ENCODE peak calls at places on chromosomes 11 and 22, in four cellular contexts. X is prostate gland, Q is iPS DF 6.9, R is PC-9. I is an unnamed sample. For H3K9me3 and H3K36me3, the result is how much of the 10 kb centered on the place peaks cover.

GRCh38 chr11:129935723-129936122 is 40.3 kb upstream of the NFRKB start:
- DNase-seq in Q (no peak), X (no peak), R (no peak), I (no peak)

GRCh38 chr11:103326070-103326794 is 217.0 kb downstream of the DYNC2H1 start:
- DNase-seq in R (peak), Q (peak), X (peak), I (peak)

GRCh38 chr11:64362339-64362738 is 3.4 kb downstream of the RPS6KA4 start:
- DNase-seq in R (no peak), X (no peak), Q (no peak), I (no peak)

GRCh38 chr11:45225277-45225676 is 60.9 kb downstream of the SYT13 start:
- DNase-seq in X (no peak), R (no peak), Q (no peak), I (no peak)

GRCh38 chr11:119426142-119426541 is 3.2 kb upstream of the THY1 start:
- DNase-seq in Q (no peak), X (no peak), R (no peak), I (no peak)

GRCh38 chr11:37504925-37505324 is 906.9 kb upstream of the RAG2 start:
- DNase-seq in X (no peak), R (peak), Q (no peak), I (peak)

GRCh38 chr11:36130401-36130800 is 158.8 kb downstream of the COMMD9 start:
- DNase-seq in R (no peak), Q (no peak), X (no peak), I (no peak)

GRCh38 chr11:66268953-66269906 is 791 bp downstream of the RAB1B start:
- DNase-seq in R (no peak), Q (no peak), X (no peak), I (peak)

GRCh38 chr11:104043678-104044239 is 7.3 kb downstream of the DDI1 start:
- DNase-seq in Q (no peak), X (no peak), R (no peak), I (no peak)

GRCh38 chr11:120335596-120335927 is 651 bp upstream of the ARHGEF12 start:
- DNase-seq in R (no peak), X (peak), Q (no peak), I (no peak)

GRCh38 chr11:126816655-126817054 is 183.9 kb downstream of the KIRREL3 start:
- DNase-seq in R (no peak), Q (no peak), X (no peak), I (no peak)

GRCh38 chr22:37176464-37177061 is 11.5 kb downstream of the C1QTNF6 start:
- DNase-seq in Q (no peak), X (peak), R (no peak), I (peak)

GRCh38 chr22:31229402-31230140 is 17.5 kb downstream of the LIMK2 start:
- DNase-seq in X (peak), R (no peak), Q (no peak), I (no peak)

GRCh38 chr11:47551086-47551485 is 1.8 kb downstream of the CELF1 start:
- DNase-seq in R (no peak), X (no peak), Q (no peak), I (no peak)

GRCh38 chr11:15227011-15227410 is 112.3 kb downstream of the INSC start:
- DNase-seq in R (no peak), Q (no peak), X (no peak), I (no peak)
- H3K4me3 ChIP-seq in R (no peak), Q (no peak), X (no peak), I (no peak)

GRCh38 chr22:26460202-26460601 is 23.4 kb downstream of the HPS4 start:
- DNase-seq in R (no peak), X (peak), Q (no peak), I (no peak)
- H3K9me3 ChIP-seq in R (under half), X (under half), Q (under half), I (under half)

GRCh38 chr11:60947666-60948065 is 4.3 kb downstream of the SLC15A3 start:
- DNase-seq in X (no peak), Q (no peak), R (no peak), I (no peak)

GRCh38 chr11:60948251-60948650 is 3.7 kb downstream of the SLC15A3 start:
- DNase-seq in Q (no peak), R (no peak), X (no peak), I (no peak)

GRCh38 chr11:60945295-60945667 is 6.7 kb downstream of the SLC15A3 start:
- DNase-seq in R (no peak), Q (no peak), X (no peak), I (no peak)

GRCh38 chr11:60944504-60945294 is 7.3 kb downstream of the SLC15A3 start:
- DNase-seq in R (no peak), X (no peak), Q (no peak), I (no peak)

DNA sequence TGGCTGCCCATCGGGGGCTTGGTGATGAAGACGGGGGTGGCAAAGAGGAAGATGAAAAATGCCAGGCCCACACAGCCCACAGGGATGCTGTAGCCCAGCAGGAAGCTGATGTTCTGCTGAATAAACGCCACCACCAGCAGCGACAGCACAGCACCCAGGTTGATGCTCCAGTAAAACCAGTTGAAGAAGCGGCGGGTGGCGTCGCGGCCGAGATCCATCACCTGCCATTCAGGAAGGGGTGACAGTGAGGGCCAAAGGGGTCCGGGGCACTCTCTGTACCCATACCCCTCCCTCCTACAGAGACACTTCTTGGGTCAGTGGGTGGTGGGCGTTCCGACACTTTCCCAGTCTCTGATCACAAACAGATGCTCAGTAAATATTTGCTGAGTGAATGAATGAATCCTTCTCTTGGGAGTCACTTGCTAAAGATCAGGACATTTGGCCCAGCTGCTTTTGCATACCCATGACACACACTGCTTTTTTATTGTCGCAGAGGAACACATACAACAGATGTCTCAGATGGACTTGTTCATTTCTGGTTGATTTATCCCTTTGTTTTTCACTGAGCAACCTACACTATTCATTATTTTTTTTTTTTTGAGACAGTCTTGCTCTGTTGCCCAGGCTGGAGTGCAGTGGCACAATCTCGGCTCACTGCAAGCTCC is 5.2 kb downstream of the SLC15A3 start:
- DNase-seq in X (no peak), R (no peak), Q (no peak), I (no peak)
- H3K36me3 ChIP-seq in X (under half), R (under half), Q (under half), I (under half)

DNA sequence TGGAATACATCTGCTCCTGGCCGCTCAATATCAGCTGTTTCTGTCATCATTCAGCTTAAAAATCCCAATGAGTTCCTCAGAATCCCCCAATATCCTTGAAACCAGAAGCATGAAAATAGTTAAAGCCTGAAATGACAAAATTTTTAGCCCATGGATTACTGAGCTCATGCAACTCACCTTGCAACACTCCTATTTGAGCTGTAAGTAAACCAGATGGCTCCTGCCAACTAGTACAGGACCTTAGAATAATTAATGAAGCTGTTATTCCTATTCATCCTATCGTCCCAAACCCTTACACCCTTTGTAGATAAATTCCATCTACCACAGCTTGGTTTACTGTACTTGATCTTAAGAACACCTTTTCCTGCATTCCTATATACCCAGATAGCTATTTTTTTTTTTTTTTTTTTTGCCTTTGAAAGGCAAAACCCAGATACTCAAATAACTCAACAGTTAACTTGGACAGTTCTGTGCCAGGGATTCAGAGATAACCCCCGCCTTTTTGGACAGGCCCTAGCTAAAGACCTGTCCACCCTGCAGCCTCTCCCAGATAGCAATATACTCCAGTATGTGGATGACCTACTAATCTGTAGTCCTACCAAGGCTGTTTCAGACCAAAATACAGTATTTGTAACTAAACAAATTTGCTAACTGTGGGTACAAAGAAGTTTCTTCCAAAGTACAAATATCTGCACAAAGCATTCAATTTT is 10.1 kb upstream of the BTBD10 start:
- DNase-seq in Q (no peak), X (no peak), R (no peak), I (no peak)
- H3K4me3 ChIP-seq in Q (no peak), X (no peak), R (no peak), I (no peak)

GRCh38 chr22:29092243-29092642 is 19.4 kb downstream of the KREMEN1 start:
- DNase-seq in X (no peak), Q (no peak), R (no peak), I (no peak)
- H3K9me3 ChIP-seq in X (under half), Q (under half), R (under half), I (under half)

GRCh38 chr11:72704783-72705287 is 30.6 kb upstream of the PDE2A start:
- DNase-seq in X (no peak), Q (no peak), R (no peak), I (no peak)

GRCh38 chr11:72705442-72706365 is 31.5 kb upstream of the PDE2A start:
- DNase-seq in R (no peak), X (no peak), Q (no peak), I (no peak)

GRCh38 chr11:72704028-72704782 is 30.0 kb upstream of the PDE2A start:
- DNase-seq in Q (no peak), X (no peak), R (no peak), I (peak)

GRCh38 chr11:72707032-72707431 is 32.8 kb upstream of the PDE2A start:
- DNase-seq in X (no peak), Q (no peak), R (no peak), I (no peak)

GRCh38 chr11:72706579-72706978 is 32.4 kb upstream of the PDE2A start:
- DNase-seq in X (no peak), Q (no peak), R (no peak), I (no peak)
- H3K36me3 ChIP-seq in X (under half), Q (under half), R (under half), I (under half)

DNA sequence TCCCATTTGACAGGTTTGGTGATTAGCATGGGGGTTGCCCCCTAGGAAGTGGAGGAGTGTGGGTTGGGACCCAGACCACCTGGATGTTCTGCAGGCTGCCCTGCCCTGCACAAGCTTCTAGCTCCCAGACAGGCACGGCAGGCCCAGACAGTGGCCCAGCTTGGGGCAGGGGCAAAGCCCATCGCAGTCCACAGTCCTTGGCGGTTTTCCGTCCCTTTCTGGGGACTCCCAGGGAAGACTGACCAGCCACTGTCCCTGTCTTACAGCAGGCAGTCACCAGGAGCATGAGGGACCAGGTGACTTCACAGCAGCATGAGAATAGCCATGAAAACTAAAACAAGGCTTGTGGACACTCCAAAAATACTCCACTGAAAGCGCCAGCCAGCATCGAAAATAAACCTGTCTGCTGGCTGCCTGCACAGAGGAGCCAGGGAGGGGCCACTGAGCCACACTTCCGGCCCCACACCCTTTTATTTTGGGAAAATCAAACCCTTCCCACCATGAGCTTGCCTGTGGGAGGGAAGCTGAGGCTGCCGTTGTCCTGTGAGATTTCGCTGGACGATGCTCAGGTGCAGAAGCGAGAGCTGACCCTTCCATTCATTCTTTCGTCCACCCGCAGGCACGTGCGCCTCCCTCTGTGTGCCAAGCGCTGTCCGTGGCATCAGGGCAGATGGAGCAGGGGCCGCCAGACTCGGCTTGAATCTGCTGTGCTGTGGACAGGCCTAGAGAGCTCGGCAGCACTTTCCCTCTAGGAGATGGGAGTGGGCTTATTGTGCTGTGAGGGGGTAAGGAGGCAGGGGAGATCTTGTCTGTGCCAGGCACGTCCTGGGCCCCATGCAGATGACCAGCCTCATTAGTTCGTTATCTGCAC is 28.0 kb downstream of the FADD start:
- DNase-seq in Q (no peak), X (no peak), R (peak), I (no peak)
- H3K4me3 ChIP-seq in Q (no peak), X (no peak), R (no peak), I (no peak)

GRCh38 chr22:49234459-49234858 is 593.2 kb downstream of the BRD1 start:
- DNase-seq in X (no peak), R (no peak), Q (no peak), I (no peak)

GRCh38 chr22:49237703-49238102 is 590.0 kb downstream of the BRD1 start:
- DNase-seq in Q (no peak), X (peak), R (no peak), I (no peak)

GRCh38 chr22:49236541-49237075 is 591.1 kb downstream of the BRD1 start:
- DNase-seq in R (no peak), Q (no peak), X (peak), I (no peak)

GRCh38 chr22:49237279-49237678 is 590.4 kb downstream of the BRD1 start:
- DNase-seq in R (no peak), X (no peak), Q (no peak), I (no peak)

GRCh38 chr22:49235463-49236300 is 592.0 kb downstream of the BRD1 start:
- DNase-seq in Q (no peak), R (no peak), X (peak), I (peak)
- H3K9me3 ChIP-seq in Q (under half), R (under half), X (under half), I (under half)